ENCODE peak calls at places on chromosomes 12 and 14, in eight cellular contexts. T, M, I, S, P, K, F and Q are unnamed samples.

GRCh38 chr12:120941846-120942405 is 36.4 kb upstream of the HNF1A start:
- DNase-seq in T (no peak), M (no peak), I (no peak), S (no peak), P (no peak), K (no peak), F (no peak), Q (no peak)

GRCh38 chr14:49919825-49920224 is 26.9 kb downstream of the ARF6 start:
- DNase-seq in T (no peak), M (no peak), I (no peak), S (no peak), P (no peak), K (no peak), F (no peak), Q (peak; percentile 41)

GRCh38 chr14:63404906-63405305 is 86.2 kb upstream of the GPHB5 start:
- DNase-seq in T (no peak), M (no peak), I (no peak), S (no peak), P (no peak), K (no peak), F (no peak), Q (no peak)

GRCh38 chr12:72282721-72283120 is 10.6 kb downstream of the TRHDE start:
- DNase-seq in T (no peak), M (no peak), I (no peak), S (no peak), P (no peak), K (no peak), F (no peak), Q (no peak)

GRCh38 chr12:127178463-127178862 is 1088.5 kb upstream of the TMEM132C start:
- DNase-seq in T (no peak), M (no peak), I (no peak), S (no peak), P (no peak), K (no peak), F (no peak), Q (no peak)

GRCh38 chr14:101405171-101405883 is 156.0 kb upstream of the DIO3 start:
- DNase-seq in T (no peak), M (no peak), I (no peak), S (no peak), P (no peak), K (no peak), F (no peak), Q (peak; percentile 89)

GRCh38 chr12:98735821-98736220 is 90.7 kb downstream of the APAF1 start:
- DNase-seq in T (no peak), M (no peak), I (no peak), S (no peak), P (no peak), K (no peak), F (no peak), Q (no peak)

GRCh38 chr12:4307593-4308333 is 13.2 kb upstream of the TIGAR start:
- DNase-seq in T (peak; percentile 79), M (peak; percentile 97), I (no peak), S (no peak), P (no peak), K (no peak), F (peak; percentile 80), Q (peak; percentile 76)

GRCh38 chr12:46370792-46371717 is 1.5 kb downstream of the SLC38A2 start:
- DNase-seq in T (peak; percentile 93), M (peak; percentile 80), I (peak; percentile 62), S (peak; percentile 70), P (peak; percentile 92), K (peak; percentile 82), F (peak; percentile 94), Q (peak; percentile 65)

GRCh38 chr12:49626169-49626835 is 2.9 kb downstream of the PRPF40B start:
- DNase-seq in T (no peak), M (peak; percentile 9), I (no peak), S (no peak), P (no peak), K (no peak), F (no peak), Q (no peak)

GRCh38 chr12:88223519-88223918 is 81.4 kb downstream of the TMTC3 start:
- DNase-seq in T (no peak), M (no peak), I (no peak), S (no peak), P (no peak), K (no peak), F (no peak), Q (no peak)

GRCh38 chr12:94648578-94648977 is 1.8 kb downstream of the TMCC3 start:
- DNase-seq in T (no peak), M (no peak), I (no peak), S (no peak), P (no peak), K (no peak), F (no peak), Q (no peak)

GRCh38 chr14:71751264-71751663 is 181.0 kb upstream of the RGS6 start:
- DNase-seq in T (no peak), M (no peak), I (no peak), S (no peak), P (no peak), K (no peak), F (no peak), Q (no peak)

GRCh38 chr12:76627346-76628135 is 68.0 kb upstream of the OSBPL8 start:
- DNase-seq in T (no peak), M (no peak), I (no peak), S (no peak), P (no peak), K (no peak), F (no peak), Q (no peak)

GRCh38 chr12:64160021-64160717 is 61.9 kb downstream of the KICS2 start:
- DNase-seq in T (no peak), M (no peak), I (no peak), S (no peak), P (no peak), K (no peak), F (no peak), Q (no peak)

GRCh38 chr12:94498073-94498472 is 38.4 kb upstream of the CEP83 start:
- DNase-seq in T (no peak), M (no peak), I (no peak), S (no peak), P (no peak), K (no peak), F (no peak), Q (no peak)

GRCh38 chr12:63863658-63864455 is 19.4 kb downstream of the SRGAP1 start:
- DNase-seq in T (no peak), M (no peak), I (no peak), S (no peak), P (no peak), K (no peak), F (no peak), Q (no peak)

GRCh38 chr12:89060133-89060532 is 292.2 kb downstream of the DUSP6 start:
- DNase-seq in T (no peak), M (no peak), I (no peak), S (no peak), P (no peak), K (no peak), F (no peak), Q (no peak)

GRCh38 chr12:101287357-101287756 is 7.5 kb downstream of the UTP20 start:
- DNase-seq in T (no peak), M (no peak), I (no peak), S (no peak), P (no peak), K (no peak), F (no peak), Q (no peak)

GRCh38 chr14:98133806-98134205 is 1138.2 kb downstream of the BCL11B start:
- DNase-seq in T (no peak), M (no peak), I (no peak), S (no peak), P (no peak), K (no peak), F (no peak), Q (no peak)

GRCh38 chr12:15206338-15206737 is 14.9 kb downstream of the RERG start:
- DNase-seq in T (no peak), M (no peak), I (no peak), S (no peak), P (no peak), K (no peak), F (no peak), Q (no peak)
- H3K4me3 ChIP-seq in T (no peak overlapping the region), M (no peak overlapping the region), I (no peak overlapping the region), S (no peak overlapping the region), P (no peak overlapping the region), K (no peak overlapping the region), F (no peak overlapping the region), Q (no peak overlapping the region)

GRCh38 chr14:74573421-74574091 is 38.5 kb downstream of the LTBP2 start:
- DNase-seq in T (no peak), M (peak; percentile 74), I (no peak), S (no peak), P (no peak), K (no peak), F (peak; percentile 7), Q (peak; percentile 77)
- H3K4me1 ChIP-seq in T (no peaks in the 10 kb centered on the region), M (peaks cover 69% of the 10 kb centered on the region), I (peaks cover 100% of the 10 kb centered on the region), S (peaks cover 92% of the 10 kb centered on the region), P (peaks cover 34% of the 10 kb centered on the region), K (no peaks in the 10 kb centered on the region), F (no peaks in the 10 kb centered on the region), Q (peaks cover 84% of the 10 kb centered on the region)

DNA sequence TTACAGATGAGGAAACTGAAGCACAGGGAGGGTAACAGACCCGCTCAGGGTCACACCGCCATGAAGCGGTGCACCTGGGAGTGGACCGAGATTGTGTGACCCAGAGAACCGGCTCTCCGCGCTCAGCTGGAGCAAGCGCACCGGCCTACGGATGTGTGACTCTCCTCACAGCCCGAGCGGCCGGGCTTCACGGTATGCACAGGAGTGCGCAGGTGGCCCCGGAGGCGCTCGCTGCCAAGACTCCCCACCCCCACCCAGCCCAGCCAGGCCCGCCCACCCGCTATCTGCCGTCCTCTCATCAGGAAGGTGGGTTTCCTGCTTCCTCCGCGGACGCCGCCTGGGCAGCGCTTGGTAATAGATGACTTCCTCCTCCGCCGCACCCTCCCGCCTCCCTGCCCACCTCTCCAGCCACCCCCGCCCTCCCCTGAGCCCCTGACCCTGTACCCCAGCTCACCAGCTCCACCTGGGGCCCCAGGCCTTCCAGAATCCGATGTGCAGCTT is 110.7 kb downstream of the NCOR2 start:
- DNase-seq in T (no peak), M (no peak), I (no peak), S (no peak), P (peak; percentile 61), K (no peak), F (no peak), Q (no peak)
- H3K4me3 ChIP-seq in T (no peak overlapping the region), M (no peak overlapping the region), I (peak overlapping the region; percentile 70), S (peak overlapping the region; percentile 17), P (peak overlapping the region; percentile 56), K (peak overlapping the region; percentile 72), F (peak overlapping the region; percentile 35), Q (no peak overlapping the region)

GRCh38 chr12:115450710-115451109 is 766.7 kb upstream of the TBX3 start:
- DNase-seq in T (no peak), M (no peak), I (no peak), S (no peak), P (no peak), K (no peak), F (no peak), Q (no peak)

GRCh38 chr12:115455268-115455681 is 771.3 kb upstream of the TBX3 start:
- DNase-seq in T (no peak), M (no peak), I (no peak), S (no peak), P (no peak), K (no peak), F (no peak), Q (no peak)

GRCh38 chr12:115451151-115451784 is 767.3 kb upstream of the TBX3 start:
- DNase-seq in T (no peak), M (no peak), I (no peak), S (no peak), P (no peak), K (no peak), F (no peak), Q (no peak)

GRCh38 chr12:115451785-115452736 is 768.1 kb upstream of the TBX3 start:
- DNase-seq in T (peak; percentile 61), M (no peak), I (no peak), S (no peak), P (no peak), K (no peak), F (peak; percentile 77), Q (no peak)

GRCh38 chr12:115452751-115453281 is 768.8 kb upstream of the TBX3 start:
- DNase-seq in T (no peak), M (no peak), I (no peak), S (no peak), P (no peak), K (no peak), F (no peak), Q (no peak)
- H3K4me1 ChIP-seq in T (peaks cover 9% of the 10 kb centered on the region), M (no peaks in the 10 kb centered on the region), I (peaks cover 4% of the 10 kb centered on the region), S (no peaks in the 10 kb centered on the region), P (no peaks in the 10 kb centered on the region), K (no peaks in the 10 kb centered on the region), F (no peaks in the 10 kb centered on the region), Q (no peaks in the 10 kb centered on the region)